ENCODE peak calls at places on chromosomes 2 and 18, in six cellular contexts. One of them, this sample, is unnamed.

GRCh38 chr2:226781471-226781870 is 18.1 kb downstream of the IRS1 start:
- DNase-seq in stomach: no peak
- DNase-seq in H1: no peak
- DNase-seq in endothelial cell of umbilical vein: no peak
- DNase-seq in prostate gland: peak
- DNase-seq in right lobe of liver: no peak
- DNase-seq in this sample: no peak

GRCh38 chr2:225999692-226000091 is 600.2 kb downstream of the NYAP2 start:
- DNase-seq in prostate gland: no peak
- DNase-seq in endothelial cell of umbilical vein: no peak
- DNase-seq in stomach: no peak
- DNase-seq in H1: no peak
- DNase-seq in right lobe of liver: no peak
- DNase-seq in this sample: no peak

GRCh38 chr2:219286436-219287115 is 7.4 kb downstream of the DNAJB2 start:
- DNase-seq in right lobe of liver: no peak
- DNase-seq in stomach: no peak
- DNase-seq in endothelial cell of umbilical vein: no peak
- DNase-seq in H1: no peak
- DNase-seq in prostate gland: no peak
- DNase-seq in this sample: no peak

GRCh38 chr2:6772366-6772710 is 93.4 kb downstream of the CMPK2 start:
- DNase-seq in endothelial cell of umbilical vein: no peak
- DNase-seq in H1: no peak
- DNase-seq in stomach: no peak
- DNase-seq in right lobe of liver: no peak
- DNase-seq in prostate gland: no peak
- DNase-seq in this sample: no peak

GRCh38 chr2:11876889-11877288 is 130.5 kb downstream of the LPIN1 start:
- DNase-seq in prostate gland: no peak
- DNase-seq in right lobe of liver: no peak
- DNase-seq in H1: no peak
- DNase-seq in endothelial cell of umbilical vein: no peak
- DNase-seq in stomach: no peak
- DNase-seq in this sample: no peak

GRCh38 chr2:234496442-234496834 is 443 bp downstream of the ARL4C start:
- DNase-seq in prostate gland: peak
- DNase-seq in endothelial cell of umbilical vein: no peak
- DNase-seq in stomach: peak
- DNase-seq in H1: no peak
- DNase-seq in right lobe of liver: no peak
- DNase-seq in this sample: no peak

GRCh38 chr2:127342101-127342500 is 45.7 kb downstream of the MAP3K2 start:
- DNase-seq in H1: no peak
- DNase-seq in endothelial cell of umbilical vein: no peak
- DNase-seq in stomach: no peak
- DNase-seq in prostate gland: no peak
- DNase-seq in right lobe of liver: no peak
- DNase-seq in this sample: no peak

GRCh38 chr18:45879681-45880655 is 54.5 kb downstream of the SIGLEC15 start:
- DNase-seq in H1: peak
- DNase-seq in stomach: peak
- DNase-seq in prostate gland: peak
- DNase-seq in right lobe of liver: peak
- DNase-seq in endothelial cell of umbilical vein: peak
- DNase-seq in this sample: peak

GRCh38 chr2:239323473-239323872 is 77.3 kb downstream of the HDAC4 start:
- DNase-seq in H1: no peak
- DNase-seq in endothelial cell of umbilical vein: no peak
- DNase-seq in stomach: no peak
- DNase-seq in right lobe of liver: no peak
- DNase-seq in prostate gland: no peak
- DNase-seq in this sample: no peak

GRCh38 chr2:64263315-64263714 is 119.1 kb upstream of the PELI1 start:
- DNase-seq in endothelial cell of umbilical vein: peak
- DNase-seq in stomach: no peak
- DNase-seq in prostate gland: no peak
- DNase-seq in H1: no peak
- DNase-seq in right lobe of liver: no peak
- DNase-seq in this sample: no peak

GRCh38 chr2:96209011-96209728 is 543 bp upstream of the STARD7 start:
- DNase-seq in right lobe of liver: no peak
- DNase-seq in endothelial cell of umbilical vein: no peak
- DNase-seq in prostate gland: no peak
- DNase-seq in H1: no peak
- DNase-seq in stomach: no peak
- DNase-seq in this sample: no peak

GRCh38 chr2:138536302-138536701 is 34.7 kb downstream of the SPOPL start:
- DNase-seq in H1: no peak
- DNase-seq in prostate gland: no peak
- DNase-seq in right lobe of liver: no peak
- DNase-seq in endothelial cell of umbilical vein: no peak
- DNase-seq in stomach: no peak
- DNase-seq in this sample: no peak

DNA sequence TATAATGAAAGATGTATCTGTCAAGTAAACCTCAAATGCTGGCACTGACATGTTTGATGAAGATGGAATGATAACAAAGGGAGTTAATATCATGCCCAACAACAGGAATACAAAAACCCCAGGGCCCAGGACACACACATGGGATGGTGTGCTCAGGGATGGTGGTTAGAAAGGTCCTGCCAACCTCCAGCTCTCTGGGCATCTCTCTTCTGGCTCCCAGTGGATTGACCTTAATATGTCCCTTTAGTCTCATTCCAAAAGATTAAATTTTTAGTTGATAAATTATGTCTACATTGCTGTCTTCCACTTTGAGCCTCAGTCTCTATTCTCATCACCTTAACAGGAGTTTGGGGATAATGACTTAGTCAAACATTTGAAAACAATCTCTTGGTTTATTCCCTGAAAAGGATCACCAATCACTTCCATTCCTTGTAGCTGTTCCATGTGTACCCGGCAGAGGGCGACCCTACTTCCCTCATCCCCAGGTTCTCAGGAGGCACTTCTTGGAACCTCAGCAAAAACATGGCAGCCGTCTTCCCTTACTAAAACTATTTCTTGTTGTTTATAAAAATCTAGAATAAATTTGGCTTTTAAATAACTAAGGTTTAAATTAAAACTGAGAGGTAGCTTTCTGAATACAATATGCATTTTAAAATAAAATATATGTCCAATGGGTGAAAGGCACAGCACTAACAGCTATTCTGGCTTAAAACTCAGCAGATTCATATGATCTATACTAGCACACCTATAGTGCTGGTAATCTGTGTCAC is 29.6 kb downstream of the MCEE start:
- DNase-seq in stomach: peak
- DNase-seq in prostate gland: peak
- DNase-seq in right lobe of liver: peak
- DNase-seq in H1: peak
- DNase-seq in endothelial cell of umbilical vein: peak
- DNase-seq in this sample: peak
- TF ChIP-seq POLR2A in stomach: no peak
- TF ChIP-seq POLR2A in prostate gland: no peak
- TF ChIP-seq POLR2A in right lobe of liver: no peak
- TF ChIP-seq POLR2A in H1: no peak
- TF ChIP-seq POLR2A in endothelial cell of umbilical vein: no peak
- TF ChIP-seq POLR2A in this sample: no peak

DNA sequence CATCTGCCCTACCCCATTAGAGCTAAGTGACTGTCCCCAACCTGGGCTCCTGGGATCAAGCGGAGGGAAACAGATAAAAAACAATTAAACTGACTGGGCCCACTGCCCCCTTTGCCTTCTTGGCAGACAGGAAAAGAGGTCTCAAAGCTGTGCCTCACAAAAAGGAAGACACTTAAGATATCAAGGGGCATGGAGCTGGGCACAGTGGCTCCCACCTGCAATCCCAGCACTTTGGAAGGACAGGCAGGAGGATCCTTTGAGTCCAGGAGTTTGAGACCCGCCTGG is 75.2 kb upstream of the SP3 start:
- DNase-seq in right lobe of liver: no peak
- DNase-seq in endothelial cell of umbilical vein: no peak
- DNase-seq in prostate gland: no peak
- DNase-seq in H1: no peak
- DNase-seq in stomach: no peak
- DNase-seq in this sample: no peak
- H3K27ac ChIP-seq in right lobe of liver: no peak
- H3K27ac ChIP-seq in endothelial cell of umbilical vein: no peak
- H3K27ac ChIP-seq in prostate gland: no peak
- H3K27ac ChIP-seq in H1: no peak
- H3K27ac ChIP-seq in stomach: no peak
- H3K27ac ChIP-seq in this sample: peak

GRCh38 chr2:195612515-195613495 is 44.2 kb upstream of the SLC39A10 start:
- DNase-seq in right lobe of liver: no peak
- DNase-seq in prostate gland: no peak
- DNase-seq in H1: peak
- DNase-seq in endothelial cell of umbilical vein: peak
- DNase-seq in stomach: no peak
- DNase-seq in this sample: no peak
- TF ChIP-seq POLR2A in right lobe of liver: no peak
- TF ChIP-seq POLR2A in prostate gland: no peak
- TF ChIP-seq POLR2A in H1: no peak
- TF ChIP-seq POLR2A in endothelial cell of umbilical vein: no peak
- TF ChIP-seq POLR2A in stomach: no peak
- TF ChIP-seq POLR2A in this sample: no peak

GRCh38 chr2:45330617-45331016 is 280.4 kb downstream of the SRBD1 start:
- DNase-seq in H1: no peak
- DNase-seq in endothelial cell of umbilical vein: peak
- DNase-seq in stomach: no peak
- DNase-seq in prostate gland: no peak
- DNase-seq in right lobe of liver: no peak
- DNase-seq in this sample: no peak

GRCh38 chr2:45332094-45332493 is 279.0 kb downstream of the SRBD1 start:
- DNase-seq in right lobe of liver: no peak
- DNase-seq in stomach: no peak
- DNase-seq in H1: no peak
- DNase-seq in endothelial cell of umbilical vein: no peak
- DNase-seq in prostate gland: no peak
- DNase-seq in this sample: no peak

GRCh38 chr2:45331034-45331786 is 279.9 kb downstream of the SRBD1 start:
- DNase-seq in right lobe of liver: peak
- DNase-seq in prostate gland: peak
- DNase-seq in stomach: no peak
- DNase-seq in endothelial cell of umbilical vein: no peak
- DNase-seq in H1: no peak
- DNase-seq in this sample: no peak

GRCh38 chr2:45329045-45329677 is 281.9 kb downstream of the SRBD1 start:
- DNase-seq in endothelial cell of umbilical vein: no peak
- DNase-seq in H1: no peak
- DNase-seq in stomach: no peak
- DNase-seq in prostate gland: no peak
- DNase-seq in right lobe of liver: no peak
- DNase-seq in this sample: no peak

GRCh38 chr2:45330113-45330512 is 281.0 kb downstream of the SRBD1 start:
- DNase-seq in H1: no peak
- DNase-seq in prostate gland: no peak
- DNase-seq in endothelial cell of umbilical vein: no peak
- DNase-seq in stomach: no peak
- DNase-seq in right lobe of liver: no peak
- DNase-seq in this sample: no peak
- H3K27ac ChIP-seq in H1: no peak
- H3K27ac ChIP-seq in prostate gland: no peak
- H3K27ac ChIP-seq in endothelial cell of umbilical vein: no peak
- H3K27ac ChIP-seq in stomach: no peak
- H3K27ac ChIP-seq in right lobe of liver: no peak
- H3K27ac ChIP-seq in this sample: no peak

GRCh38 chr2:98012561-98012979 is 16.8 kb upstream of the TMEM131 start:
- DNase-seq in prostate gland: no peak
- DNase-seq in right lobe of liver: no peak
- DNase-seq in stomach: no peak
- DNase-seq in endothelial cell of umbilical vein: no peak
- DNase-seq in H1: no peak
- DNase-seq in this sample: no peak
- TF ChIP-seq POLR2A in prostate gland: no peak
- TF ChIP-seq POLR2A in right lobe of liver: no peak
- TF ChIP-seq POLR2A in stomach: no peak
- TF ChIP-seq POLR2A in endothelial cell of umbilical vein: no peak
- TF ChIP-seq POLR2A in H1: no peak
- TF ChIP-seq POLR2A in this sample: no peak

DNA sequence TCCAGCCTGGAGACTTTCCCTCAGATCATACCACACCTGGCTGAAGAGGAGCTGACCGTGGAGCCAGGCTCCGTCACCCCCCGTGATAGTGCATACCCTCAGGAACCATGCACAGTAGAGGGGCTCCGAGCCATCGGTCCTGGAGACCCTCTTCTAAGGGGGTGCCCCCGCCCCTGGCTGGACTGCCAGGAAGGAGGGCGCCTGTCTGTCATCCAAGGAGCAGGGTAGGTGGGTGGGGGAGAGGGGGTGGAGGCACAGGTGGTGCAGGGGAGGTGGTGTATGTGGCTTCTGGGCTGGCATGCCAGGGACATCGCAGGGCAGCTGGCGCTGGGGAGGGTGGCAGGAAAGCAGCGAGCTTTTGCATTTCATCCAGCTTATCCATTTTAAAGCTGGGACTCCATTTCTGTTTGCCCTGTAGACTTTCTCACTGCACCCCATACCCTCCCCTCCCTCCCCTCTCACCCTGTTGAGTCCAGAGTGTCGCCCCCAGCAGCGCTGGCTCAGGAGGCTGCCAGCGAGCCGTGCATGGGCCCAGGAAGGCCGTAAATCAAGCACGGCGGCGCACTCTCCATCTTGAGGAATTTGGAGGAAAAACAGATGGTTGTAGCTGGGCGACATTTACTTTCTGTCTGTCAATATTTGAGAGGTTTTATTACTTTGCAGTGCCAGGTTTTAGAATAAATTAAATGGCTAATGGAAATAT is 56.2 kb upstream of the HS6ST1 start:
- DNase-seq in prostate gland: peak
- DNase-seq in endothelial cell of umbilical vein: no peak
- DNase-seq in right lobe of liver: no peak
- DNase-seq in H1: no peak
- DNase-seq in stomach: peak
- DNase-seq in this sample: no peak
- H3K27ac ChIP-seq in prostate gland: peak
- H3K27ac ChIP-seq in endothelial cell of umbilical vein: no peak
- H3K27ac ChIP-seq in right lobe of liver: no peak
- H3K27ac ChIP-seq in H1: no peak
- H3K27ac ChIP-seq in stomach: peak
- H3K27ac ChIP-seq in this sample: no peak

DNA sequence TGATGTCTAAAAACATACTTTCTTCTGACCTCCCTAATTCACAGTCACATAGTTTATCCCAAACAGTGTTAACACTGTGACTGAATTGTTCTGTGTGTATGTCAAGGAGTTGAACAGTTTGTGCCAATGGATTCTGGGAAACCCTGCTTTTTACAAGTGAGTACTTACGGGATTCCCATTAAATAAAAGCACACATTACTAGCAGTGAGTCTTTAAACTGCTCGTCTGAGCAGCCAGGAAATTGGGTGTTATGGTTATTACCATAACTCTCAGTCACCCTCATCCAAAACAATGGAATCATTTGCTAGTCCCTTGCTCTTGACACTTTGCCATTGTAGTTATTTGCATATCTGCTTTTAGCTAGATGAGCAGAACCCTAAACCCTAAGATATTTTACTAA is 209.1 kb downstream of the ZNF385B start:
- DNase-seq in endothelial cell of umbilical vein: no peak
- DNase-seq in right lobe of liver: no peak
- DNase-seq in H1: no peak
- DNase-seq in prostate gland: no peak
- DNase-seq in stomach: no peak
- DNase-seq in this sample: no peak
- TF ChIP-seq POLR2A in endothelial cell of umbilical vein: no peak
- TF ChIP-seq POLR2A in right lobe of liver: no peak
- TF ChIP-seq POLR2A in H1: no peak
- TF ChIP-seq POLR2A in prostate gland: no peak
- TF ChIP-seq POLR2A in stomach: no peak
- TF ChIP-seq POLR2A in this sample: no peak

GRCh38 chr2:28359222-28360065 is 33.2 kb upstream of the FOSL2 start:
- DNase-seq in prostate gland: no peak
- DNase-seq in right lobe of liver: peak
- DNase-seq in H1: no peak
- DNase-seq in endothelial cell of umbilical vein: peak
- DNase-seq in stomach: peak
- DNase-seq in this sample: peak
- H3K27ac ChIP-seq in prostate gland: no peak
- H3K27ac ChIP-seq in right lobe of liver: no peak
- H3K27ac ChIP-seq in H1: no peak
- H3K27ac ChIP-seq in endothelial cell of umbilical vein: peak
- H3K27ac ChIP-seq in stomach: peak
- H3K27ac ChIP-seq in this sample: no peak